ENCODE peak calls at places on chromosomes 13 and 19, in seven cellular contexts. One of them, this sample, is unnamed.

GRCh38 chr13:93244918-93245280 is 18.3 kb downstream of the GPC6 start:
- DNase-seq in H1: no peak
- DNase-seq in HepG2: no peak
- DNase-seq in HCT116: no peak
- DNase-seq in SK-N-SH: no peak
- DNase-seq in GM12878: no peak
- DNase-seq in K562: no peak
- DNase-seq in this sample: no peak

GRCh38 chr19:46134527-46134926 is 10.0 kb upstream of the IGFL3 start:
- DNase-seq in HepG2: no peak
- DNase-seq in SK-N-SH: no peak
- DNase-seq in GM12878: no peak
- DNase-seq in HCT116: no peak
- DNase-seq in H1: no peak
- DNase-seq in K562: no peak
- DNase-seq in this sample: no peak

GRCh38 chr19:34309368-34310138 is 55.2 kb downstream of the GARRE1 start:
- DNase-seq in HepG2: no peak
- DNase-seq in HCT116: no peak
- DNase-seq in SK-N-SH: no peak
- DNase-seq in K562: no peak
- DNase-seq in GM12878: no peak
- DNase-seq in H1: no peak
- DNase-seq in this sample: no peak

GRCh38 chr19:2623743-2624142 is 78.8 kb downstream of the GNG7 start:
- DNase-seq in GM12878: no peak
- DNase-seq in SK-N-SH: no peak
- DNase-seq in HepG2: no peak
- DNase-seq in K562: no peak
- DNase-seq in HCT116: no peak
- DNase-seq in H1: no peak
- DNase-seq in this sample: no peak

GRCh38 chr13:113937073-113937472 is 36.8 kb downstream of the C13orf46 start:
- DNase-seq in H1: no peak
- DNase-seq in GM12878: no peak
- DNase-seq in HepG2: no peak
- DNase-seq in HCT116: no peak
- DNase-seq in K562: no peak
- DNase-seq in SK-N-SH: no peak
- DNase-seq in this sample: no peak

GRCh38 chr19:29263305-29264080 is 50.5 kb upstream of the UQCRFS1 start:
- DNase-seq in HepG2: peak
- DNase-seq in GM12878: no peak
- DNase-seq in HCT116: no peak
- DNase-seq in SK-N-SH: peak
- DNase-seq in H1: peak
- DNase-seq in K562: peak
- DNase-seq in this sample: peak

GRCh38 chr13:37306778-37307544 is 201.5 kb upstream of the CSNK1A1L start:
- DNase-seq in HCT116: no peak
- DNase-seq in GM12878: no peak
- DNase-seq in SK-N-SH: no peak
- DNase-seq in K562: no peak
- DNase-seq in HepG2: no peak
- DNase-seq in H1: no peak
- DNase-seq in this sample: no peak

GRCh38 chr13:75359266-75359665 is 122.7 kb downstream of the TBC1D4 start:
- DNase-seq in K562: no peak
- DNase-seq in HCT116: peak
- DNase-seq in H1: no peak
- DNase-seq in SK-N-SH: no peak
- DNase-seq in GM12878: no peak
- DNase-seq in HepG2: no peak
- DNase-seq in this sample: no peak

GRCh38 chr13:67101730-67102467 is 128.2 kb downstream of the PCDH9 start:
- DNase-seq in HCT116: no peak
- DNase-seq in GM12878: no peak
- DNase-seq in HepG2: no peak
- DNase-seq in H1: no peak
- DNase-seq in SK-N-SH: no peak
- DNase-seq in K562: no peak
- DNase-seq in this sample: no peak

GRCh38 chr13:114015111-114015551 is 41.3 kb upstream of the C13orf46 start:
- DNase-seq in K562: no peak
- DNase-seq in HCT116: no peak
- DNase-seq in SK-N-SH: no peak
- DNase-seq in HepG2: no peak
- DNase-seq in GM12878: no peak
- DNase-seq in H1: no peak
- DNase-seq in this sample: no peak

GRCh38 chr13:97621631-97622030 is 187.7 kb downstream of the RAP2A start:
- DNase-seq in GM12878: no peak
- DNase-seq in SK-N-SH: no peak
- DNase-seq in HepG2: no peak
- DNase-seq in HCT116: no peak
- DNase-seq in K562: no peak
- DNase-seq in H1: peak
- DNase-seq in this sample: no peak

GRCh38 chr19:3407556-3408516 is 41.5 kb downstream of the NFIC start:
- DNase-seq in SK-N-SH: no peak
- DNase-seq in HCT116: no peak
- DNase-seq in K562: no peak
- DNase-seq in HepG2: peak
- DNase-seq in GM12878: no peak
- DNase-seq in H1: no peak
- DNase-seq in this sample: no peak

GRCh38 chr19:3114811-3115210 is 20.6 kb downstream of the GNA11 start:
- DNase-seq in HCT116: no peak
- DNase-seq in K562: no peak
- DNase-seq in H1: no peak
- DNase-seq in SK-N-SH: no peak
- DNase-seq in GM12878: no peak
- DNase-seq in HepG2: no peak
- DNase-seq in this sample: no peak

GRCh38 chr19:1076951-1077350 is 10.0 kb downstream of the ARHGAP45 start:
- DNase-seq in HepG2: no peak
- DNase-seq in K562: no peak
- DNase-seq in SK-N-SH: no peak
- DNase-seq in HCT116: no peak
- DNase-seq in H1: no peak
- DNase-seq in GM12878: peak
- DNase-seq in this sample: no peak

GRCh38 chr13:113406321-113407102 is 42.6 kb upstream of the GRTP1 start:
- DNase-seq in SK-N-SH: no peak
- DNase-seq in H1: no peak
- DNase-seq in K562: no peak
- DNase-seq in HepG2: no peak
- DNase-seq in HCT116: no peak
- DNase-seq in GM12878: no peak
- DNase-seq in this sample: no peak

GRCh38 chr19:49592486-49593232 is 1.7 kb downstream of the PRR12 start:
- DNase-seq in HepG2: no peak
- DNase-seq in HCT116: no peak
- DNase-seq in H1: no peak
- DNase-seq in SK-N-SH: no peak
- DNase-seq in GM12878: no peak
- DNase-seq in K562: no peak
- DNase-seq in this sample: no peak

GRCh38 chr19:49590071-49590970 is 661 bp upstream of the PRR12 start:
- DNase-seq in H1: peak
- DNase-seq in HCT116: peak
- DNase-seq in GM12878: peak
- DNase-seq in K562: peak
- DNase-seq in HepG2: peak
- DNase-seq in SK-N-SH: peak
- DNase-seq in this sample: peak

GRCh38 chr19:49593233-49594113 is 2.5 kb downstream of the PRR12 start:
- DNase-seq in GM12878: peak
- DNase-seq in HCT116: peak
- DNase-seq in H1: peak
- DNase-seq in HepG2: no peak
- DNase-seq in K562: peak
- DNase-seq in SK-N-SH: peak
- DNase-seq in this sample: no peak

GRCh38 chr19:49590971-49591730 is at the start of gene PRR12:
- DNase-seq in HepG2: peak
- DNase-seq in SK-N-SH: peak
- DNase-seq in GM12878: no peak
- DNase-seq in K562: peak
- DNase-seq in HCT116: no peak
- DNase-seq in H1: peak
- DNase-seq in this sample: no peak

GRCh38 chr19:49591731-49592485 is 926 bp downstream of the PRR12 start:
- DNase-seq in K562: peak
- DNase-seq in HCT116: no peak
- DNase-seq in GM12878: no peak
- DNase-seq in SK-N-SH: peak
- DNase-seq in HepG2: no peak
- DNase-seq in H1: peak
- DNase-seq in this sample: no peak
- TF ChIP-seq SIN3A in K562: peak
- TF ChIP-seq SIN3A in HCT116: peak
- TF ChIP-seq SIN3A in GM12878: peak
- TF ChIP-seq SIN3A in SK-N-SH: peak
- TF ChIP-seq SIN3A in HepG2: no peak
- TF ChIP-seq SIN3A in H1: peak
- TF ChIP-seq SIN3A in this sample: no peak

DNA sequence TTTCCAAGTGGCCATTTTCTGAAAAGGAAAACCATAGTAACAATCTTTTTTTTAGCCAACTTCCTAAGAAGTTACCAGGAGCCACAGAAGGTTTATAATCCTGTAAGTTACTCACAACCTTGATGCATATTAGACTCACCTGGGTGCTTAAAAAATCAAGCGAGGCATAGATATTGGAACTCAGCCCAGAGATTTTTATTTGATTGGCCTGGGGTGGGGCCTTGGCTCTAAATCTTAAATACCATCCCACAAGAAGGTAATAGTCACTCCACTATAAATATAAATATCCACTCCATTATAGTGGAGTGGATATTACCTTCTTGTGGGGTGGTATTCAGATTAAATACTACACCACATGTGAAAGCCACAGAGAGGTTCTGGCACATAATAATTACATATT is 429.6 kb downstream of the RFC3 start:
- DNase-seq in HepG2: no peak
- DNase-seq in H1: no peak
- DNase-seq in GM12878: no peak
- DNase-seq in HCT116: no peak
- DNase-seq in SK-N-SH: no peak
- DNase-seq in K562: no peak
- DNase-seq in this sample: no peak
- TF ChIP-seq SIN3A in HepG2: no peak
- TF ChIP-seq SIN3A in H1: no peak
- TF ChIP-seq SIN3A in GM12878: no peak
- TF ChIP-seq SIN3A in HCT116: no peak
- TF ChIP-seq SIN3A in SK-N-SH: no peak
- TF ChIP-seq SIN3A in K562: no peak
- TF ChIP-seq SIN3A in this sample: no peak

DNA sequence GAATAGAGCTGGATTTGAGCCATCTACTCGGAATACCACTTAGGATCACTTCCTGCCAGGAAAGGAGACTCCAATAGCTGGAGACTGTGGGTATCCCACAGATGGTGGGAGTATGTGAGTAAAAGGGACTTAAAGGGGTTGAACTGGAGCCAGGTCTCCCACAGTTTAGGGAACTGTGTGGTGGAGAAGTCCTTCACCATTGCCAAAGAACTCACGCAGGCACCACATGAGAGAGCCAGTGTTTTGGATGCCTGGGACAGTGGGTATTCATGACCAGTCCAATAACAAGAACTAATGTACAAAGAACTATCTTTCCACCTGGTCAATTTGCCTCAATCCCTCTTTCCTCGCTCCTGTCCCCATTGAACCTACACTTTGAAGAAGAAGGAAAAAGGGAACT is 24.4 kb upstream of the MYCBP2 start:
- DNase-seq in SK-N-SH: no peak
- DNase-seq in K562: no peak
- DNase-seq in H1: no peak
- DNase-seq in HCT116: no peak
- DNase-seq in GM12878: no peak
- DNase-seq in HepG2: no peak
- DNase-seq in this sample: no peak
- TF ChIP-seq SIN3A in SK-N-SH: no peak
- TF ChIP-seq SIN3A in K562: no peak
- TF ChIP-seq SIN3A in H1: no peak
- TF ChIP-seq SIN3A in HCT116: no peak
- TF ChIP-seq SIN3A in GM12878: no peak
- TF ChIP-seq SIN3A in HepG2: no peak
- TF ChIP-seq SIN3A in this sample: no peak

DNA sequence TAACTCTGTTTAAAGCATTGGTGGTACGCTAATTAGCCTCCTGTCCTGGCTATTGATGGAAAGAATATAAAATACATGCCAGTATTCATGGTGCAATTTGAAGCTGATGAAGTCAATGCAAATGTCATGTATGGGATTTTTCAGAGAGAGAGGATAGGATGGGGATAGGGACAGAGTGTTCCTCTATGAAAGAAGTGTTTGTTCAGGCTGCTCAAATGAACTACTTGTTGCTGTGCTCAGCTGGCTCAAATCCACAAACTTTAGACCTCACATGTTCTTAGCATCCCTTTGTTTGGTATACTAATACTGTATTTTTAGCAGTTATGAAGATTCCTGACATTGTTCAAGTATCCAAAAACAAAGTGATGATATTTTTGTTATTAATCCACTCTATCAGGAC is 116.5 kb downstream of the SLITRK1 start:
- DNase-seq in H1: no peak
- DNase-seq in GM12878: no peak
- DNase-seq in SK-N-SH: no peak
- DNase-seq in HepG2: no peak
- DNase-seq in HCT116: no peak
- DNase-seq in K562: no peak
- DNase-seq in this sample: no peak
- TF ChIP-seq SIN3A in H1: no peak
- TF ChIP-seq SIN3A in GM12878: no peak
- TF ChIP-seq SIN3A in SK-N-SH: no peak
- TF ChIP-seq SIN3A in HepG2: no peak
- TF ChIP-seq SIN3A in HCT116: no peak
- TF ChIP-seq SIN3A in K562: no peak
- TF ChIP-seq SIN3A in this sample: no peak

GRCh38 chr19:17802137-17802858 is 7.4 kb downstream of the B3GNT3 start:
- DNase-seq in HCT116: no peak
- DNase-seq in H1: no peak
- DNase-seq in SK-N-SH: peak
- DNase-seq in HepG2: no peak
- DNase-seq in GM12878: no peak
- DNase-seq in K562: no peak
- DNase-seq in this sample: no peak

GRCh38 chr19:17807731-17808316 is 12.9 kb downstream of the B3GNT3 start:
- DNase-seq in H1: no peak
- DNase-seq in GM12878: no peak
- DNase-seq in HepG2: no peak
- DNase-seq in SK-N-SH: no peak
- DNase-seq in K562: no peak
- DNase-seq in HCT116: no peak
- DNase-seq in this sample: no peak

GRCh38 chr19:17803264-17803896 is 8.4 kb downstream of the B3GNT3 start:
- DNase-seq in GM12878: no peak
- DNase-seq in H1: no peak
- DNase-seq in K562: no peak
- DNase-seq in HepG2: no peak
- DNase-seq in HCT116: no peak
- DNase-seq in SK-N-SH: no peak
- DNase-seq in this sample: no peak

GRCh38 chr19:17806945-17807344 is 12.0 kb downstream of the B3GNT3 start:
- DNase-seq in H1: no peak
- DNase-seq in SK-N-SH: no peak
- DNase-seq in K562: no peak
- DNase-seq in HCT116: no peak
- DNase-seq in HepG2: no peak
- DNase-seq in GM12878: no peak
- DNase-seq in this sample: no peak

GRCh38 chr19:17805427-17805826 is 10.5 kb downstream of the B3GNT3 start:
- DNase-seq in K562: no peak
- DNase-seq in SK-N-SH: no peak
- DNase-seq in HCT116: no peak
- DNase-seq in HepG2: no peak
- DNase-seq in H1: no peak
- DNase-seq in GM12878: no peak
- DNase-seq in this sample: no peak
- TF ChIP-seq SIN3A in K562: no peak
- TF ChIP-seq SIN3A in SK-N-SH: no peak
- TF ChIP-seq SIN3A in HCT116: no peak
- TF ChIP-seq SIN3A in HepG2: no peak
- TF ChIP-seq SIN3A in H1: no peak
- TF ChIP-seq SIN3A in GM12878: no peak
- TF ChIP-seq SIN3A in this sample: no peak

This sample was measured in Panc1.